ENCODE peak calls at places on chromosomes 3 and 15, in eight cellular contexts. R is HFFc6, B is Calu3, N is GM13976, V is hypothalamus, D is trophoblast cell, W is NCI-H1417, G is iPS-NIHi11. L is an unnamed sample.

GRCh38 chr3:50665603-50666115 is 9.1 kb upstream of the DOCK3 start:
- DNase-seq in R (no peak), B (no peak), N (no peak), V (no peak), D (no peak), W (no peak), G (no peak), L (no peak)

GRCh38 chr3:177050466-177051237 is 146.6 kb downstream of the TBL1XR1 start:
- DNase-seq in R (peak; percentile 42), B (peak; percentile 21), N (no peak), V (no peak), D (peak; percentile 51), W (peak; percentile 29), G (no peak), L (no peak)

GRCh38 chr15:64653757-64654156 is 121.6 kb downstream of the RBPMS2 start:
- DNase-seq in R (no peak), B (no peak), N (no peak), V (no peak), D (no peak), W (no peak), G (no peak), L (no peak)

GRCh38 chr15:40047413-40048154 is 8.6 kb upstream of the SRP14 start:
- DNase-seq in R (peak; percentile 68), B (peak; percentile 75), N (peak; percentile 79), V (no peak), D (peak; percentile 33), W (peak; percentile 35), G (no peak), L (peak; percentile 48)

GRCh38 chr3:84742915-84743314 is 215.9 kb upstream of the CADM2 start:
- DNase-seq in R (no peak), B (no peak), N (no peak), V (no peak), D (no peak), W (no peak), G (no peak), L (no peak)

GRCh38 chr15:58476525-58477162 is 44.9 kb downstream of the LIPC start:
- DNase-seq in R (no peak), B (no peak), N (no peak), V (no peak), D (no peak), W (no peak), G (no peak), L (no peak)

GRCh38 chr15:66098019-66098363 is 155.6 kb downstream of the MEGF11 start:
- DNase-seq in R (no peak), B (no peak), N (no peak), V (no peak), D (no peak), W (no peak), G (no peak), L (no peak)

GRCh38 chr15:69526086-69526485 is 73.5 kb downstream of the RPLP1 start:
- DNase-seq in R (no peak), B (no peak), N (no peak), V (no peak), D (no peak), W (no peak), G (no peak), L (no peak)

GRCh38 chr15:77454265-77454664 is 33.6 kb downstream of the HMG20A start:
- DNase-seq in R (no peak), B (no peak), N (no peak), V (no peak), D (no peak), W (no peak), G (no peak), L (no peak)

GRCh38 chr15:64137226-64137833 is 14.2 kb upstream of the SNX22 start:
- DNase-seq in R (no peak), B (no peak), N (no peak), V (no peak), D (no peak), W (no peak), G (peak; percentile 25), L (peak; percentile 18)

GRCh38 chr15:39578851-39579486 is 1.9 kb upstream of the THBS1 start:
- DNase-seq in R (peak; percentile 20), B (no peak), N (no peak), V (no peak), D (no peak), W (no peak), G (peak; percentile 33), L (no peak)

GRCh38 chr3:134693804-134694203 is 43.0 kb upstream of the KY start:
- DNase-seq in R (no peak), B (no peak), N (no peak), V (no peak), D (no peak), W (no peak), G (no peak), L (no peak)

GRCh38 chr3:53046171-53047170 is 598 bp upstream of the SFMBT1 start:
- DNase-seq in R (no peak), B (peak; percentile 82), N (peak; percentile 75), V (no peak), D (no peak), W (peak; percentile 75), G (peak; percentile 77), L (peak; percentile 76)

GRCh38 chr3:128763967-128764366 is 38.0 kb downstream of the RAB7A start:
- DNase-seq in R (no peak), B (no peak), N (no peak), V (no peak), D (peak; percentile 30), W (no peak), G (no peak), L (no peak)

GRCh38 chr3:50503504-50503903 is at the start of gene CACNA2D2:
- DNase-seq in R (no peak), B (peak; percentile 60), N (peak; percentile 59), V (no peak), D (no peak), W (peak; percentile 35), G (peak; percentile 96), L (peak; percentile 74)

L was measured in germinal center.